ENCODE peak calls at places on chromosomes 13 and 19, in six cellular contexts. J, N, P, W, D and A are unnamed samples. For H3K4me1, the result is how much of the 10 kb centered on the place peaks cover.

GRCh38 chr19:7994923-7995682 is 10.3 kb downstream of the ELAVL1 start:
- DNase-seq in J (no peak), N (no peak), P (no peak), W (no peak), D (no peak), A (no peak)

GRCh38 chr13:100633461-100633860 is 41.1 kb downstream of the TMTC4 start:
- DNase-seq in J (peak), N (no peak), P (no peak), W (no peak), D (no peak), A (no peak)

GRCh38 chr19:46904114-46905060 is 43.6 kb downstream of the ARHGAP35 start:
- DNase-seq in J (no peak), N (no peak), P (no peak), W (peak), D (no peak), A (no peak)

GRCh38 chr13:46172531-46172991 is 9.4 kb downstream of the LCP1 start:
- DNase-seq in J (no peak), N (no peak), P (no peak), W (no peak), D (no peak), A (peak)

GRCh38 chr13:70370924-70371323 is 262.7 kb upstream of the KLHL1 start:
- DNase-seq in J (no peak), N (no peak), P (no peak), W (no peak), D (no peak), A (no peak)

GRCh38 chr19:1250374-1251232 is 2.2 kb downstream of the MIDN start:
- DNase-seq in J (peak), N (no peak), P (peak), W (peak), D (no peak), A (peak)

GRCh38 chr13:110444226-110444653 is 117.3 kb downstream of the RAB20 start:
- DNase-seq in J (no peak), N (no peak), P (no peak), W (peak), D (no peak), A (no peak)

GRCh38 chr19:3733549-3734309 is 25.5 kb downstream of the TJP3 start:
- DNase-seq in J (no peak), N (no peak), P (no peak), W (no peak), D (no peak), A (no peak)

GRCh38 chr19:55831846-55832245 is at the start of gene NLRP11:
- DNase-seq in J (no peak), N (no peak), P (no peak), W (no peak), D (no peak), A (no peak)

GRCh38 chr13:99182439-99182838 is 18.2 kb upstream of the UBAC2 start:
- DNase-seq in J (no peak), N (no peak), P (no peak), W (no peak), D (no peak), A (no peak)

GRCh38 chr13:79485014-79485441 is 4.1 kb downstream of the NDFIP2 start:
- DNase-seq in J (peak), N (peak), P (no peak), W (no peak), D (no peak), A (peak)

GRCh38 chr19:29840066-29840950 is 28.5 kb downstream of the CCNE1 start:
- DNase-seq in J (no peak), N (no peak), P (no peak), W (no peak), D (no peak), A (no peak)

GRCh38 chr19:18862976-18863842 is 31.4 kb downstream of the UPF1 start:
- DNase-seq in J (no peak), N (no peak), P (peak), W (no peak), D (no peak), A (no peak)

GRCh38 chr13:99796175-99796819 is 175.3 kb downstream of the ZIC5 start:
- DNase-seq in J (peak), N (no peak), P (no peak), W (no peak), D (peak), A (no peak)

GRCh38 chr19:38840583-38840968 is 9.0 kb upstream of the ECH1 start:
- DNase-seq in J (no peak), N (no peak), P (no peak), W (no peak), D (no peak), A (no peak)

GRCh38 chr19:38838986-38839761 is 7.6 kb upstream of the ECH1 start:
- DNase-seq in J (no peak), N (no peak), P (no peak), W (no peak), D (no peak), A (no peak)

GRCh38 chr19:38841180-38841766 is 8.5 kb downstream of the HNRNPL start:
- DNase-seq in J (no peak), N (no peak), P (no peak), W (no peak), D (no peak), A (no peak)

GRCh38 chr19:38838208-38838985 is 6.8 kb upstream of the ECH1 start:
- DNase-seq in J (no peak), N (peak), P (no peak), W (no peak), D (no peak), A (no peak)

DNA sequence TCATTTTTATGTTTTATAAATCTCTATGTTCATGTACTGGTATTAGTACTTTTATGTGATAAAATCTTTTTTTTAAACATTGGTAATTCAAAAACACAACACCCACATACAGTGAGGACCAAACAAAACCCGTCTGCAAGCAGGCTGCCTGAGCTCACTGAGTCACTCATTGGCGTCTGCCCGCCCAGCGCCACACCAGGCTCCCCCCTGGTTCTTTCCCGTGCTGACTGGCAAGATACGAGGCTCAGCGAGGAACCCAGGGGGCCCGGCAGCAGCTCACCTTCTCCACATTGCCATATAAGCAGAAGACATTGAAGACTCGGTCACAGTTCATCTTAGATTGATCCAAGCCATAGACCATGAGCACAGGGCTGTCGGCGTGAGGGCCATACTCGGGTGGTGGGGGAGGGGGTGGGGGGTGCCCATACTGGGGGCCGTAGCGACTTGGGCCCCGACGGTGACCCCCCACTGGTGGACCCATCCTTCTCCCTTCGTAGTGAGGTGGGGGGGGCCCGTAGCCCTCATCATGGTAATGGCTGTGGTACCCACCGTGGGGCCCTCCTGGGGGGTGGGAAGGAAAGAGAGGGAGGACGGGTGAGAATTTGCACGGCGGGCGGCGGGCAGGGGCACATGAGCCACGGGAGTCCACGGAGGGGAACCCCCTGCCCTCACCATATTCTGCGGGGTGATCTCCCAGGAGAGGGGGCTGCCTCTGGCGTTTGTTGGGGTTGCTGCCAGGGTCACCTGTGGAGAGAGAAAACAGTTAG is 8.4 kb upstream of the ECH1 start:
- DNase-seq in J (no peak), N (no peak), P (no peak), W (no peak), D (no peak), A (no peak)
- H3K27ac ChIP-seq in J (peak), N (peak), P (no peak), W (no peak), D (no peak), A (no peak)

GRCh38 chr13:23504188-23504587 is 66.0 kb upstream of the TNFRSF19 start:
- DNase-seq in J (no peak), N (no peak), P (no peak), W (no peak), D (no peak), A (no peak)

GRCh38 chr13:23496255-23496654 is 62.8 kb upstream of the SACS start:
- DNase-seq in J (no peak), N (no peak), P (no peak), W (no peak), D (no peak), A (no peak)

GRCh38 chr13:23505007-23505406 is 65.2 kb upstream of the TNFRSF19 start:
- DNase-seq in J (no peak), N (no peak), P (no peak), W (no peak), D (no peak), A (no peak)

GRCh38 chr13:23497186-23497585 is 63.7 kb upstream of the SACS start:
- DNase-seq in J (no peak), N (no peak), P (no peak), W (no peak), D (no peak), A (no peak)

GRCh38 chr13:23500858-23501257 is 67.4 kb upstream of the SACS start:
- DNase-seq in J (no peak), N (no peak), P (no peak), W (no peak), D (peak), A (no peak)
- TF ChIP-seq EP300 in J (no peak), N (no peak), P (no peak), W (no peak), D (no peak), A (no peak)

GRCh38 chr13:27425918-27426630 is 1.7 kb downstream of the GTF3A start:
- DNase-seq in J (peak), N (peak), P (no peak), W (peak), D (peak), A (peak)
- H3K4me1 ChIP-seq in J (half or more), N (half or more), P (under half), W (under half), D (under half), A (under half)

DNA sequence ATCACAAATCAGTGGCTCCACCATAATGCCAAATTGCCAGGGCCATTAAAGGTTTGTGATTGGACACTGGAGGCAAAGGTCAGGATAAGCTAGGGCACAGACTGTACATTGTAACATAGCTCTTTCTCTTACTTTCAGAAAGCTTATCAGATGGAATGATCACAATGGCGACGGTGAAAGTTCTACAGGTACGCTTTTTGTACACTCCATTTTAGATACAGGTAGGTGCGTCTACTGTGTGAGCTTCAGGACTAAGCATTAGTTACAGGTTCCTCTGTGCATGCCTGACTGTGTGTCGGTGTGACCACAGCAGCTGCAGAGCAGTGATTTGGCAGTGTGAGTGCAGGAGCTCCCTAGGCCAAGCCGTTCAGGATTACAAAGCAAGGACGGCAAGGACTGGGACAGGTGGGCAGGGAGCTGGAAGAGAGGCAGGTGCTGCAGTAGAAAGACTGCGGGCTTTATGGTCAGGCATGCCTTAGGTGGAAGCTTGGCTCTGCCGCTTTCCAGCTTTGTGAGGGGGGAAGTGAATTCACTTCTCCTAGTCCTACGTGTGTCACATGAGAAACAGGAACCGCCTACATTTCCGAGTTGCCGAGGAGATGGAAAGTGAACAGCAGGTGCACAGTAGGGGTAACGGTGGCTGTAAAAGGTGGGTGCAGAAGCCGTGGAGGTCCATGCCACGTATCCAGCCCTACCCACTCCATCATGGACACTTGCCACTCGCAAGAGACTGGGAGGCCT is 49.6 kb downstream of the MRPL57 start:
- DNase-seq in J (no peak), N (no peak), P (no peak), W (no peak), D (peak), A (no peak)
- H3K27ac ChIP-seq in J (no peak), N (no peak), P (no peak), W (no peak), D (no peak), A (no peak)

GRCh38 chr13:76860706-76861105 is 25.5 kb downstream of the KCTD12 start:
- DNase-seq in J (no peak), N (no peak), P (no peak), W (no peak), D (no peak), A (no peak)
- TF ChIP-seq EP300 in J (no peak), N (no peak), P (no peak), W (no peak), D (no peak), A (no peak)

DNA sequence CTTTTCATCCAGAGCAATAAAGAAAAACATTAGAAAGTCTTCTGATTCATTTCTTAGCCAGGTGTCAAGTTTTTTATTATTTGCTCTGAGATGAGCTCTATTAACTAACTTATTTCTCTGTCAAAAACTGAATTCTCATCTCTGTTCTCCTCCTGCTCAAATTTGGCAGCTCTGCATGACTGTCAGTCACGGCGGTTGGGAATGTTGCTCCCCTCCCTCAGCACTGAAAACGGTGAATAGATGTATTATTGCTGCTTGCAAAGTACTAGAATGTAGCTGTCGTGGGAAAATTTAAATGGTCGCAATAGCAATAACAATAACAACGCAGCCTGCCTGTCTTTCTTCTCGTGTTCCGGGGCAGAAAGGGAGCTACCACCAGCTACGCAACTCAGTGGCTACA is 125.7 kb upstream of the FRY start:
- DNase-seq in J (no peak), N (no peak), P (no peak), W (no peak), D (no peak), A (no peak)
- H3K4me1 ChIP-seq in J (under half), N (under half), P (under half), W (under half), D (under half), A (under half)

GRCh38 chr19:49870309-49870901 is 3.0 kb upstream of the PNKP start:
- DNase-seq in J (no peak), N (no peak), P (peak), W (peak), D (no peak), A (no peak)

GRCh38 chr19:49866933-49867782 is at the start of gene PNKP:
- DNase-seq in J (peak), N (peak), P (peak), W (peak), D (peak), A (peak)

GRCh38 chr19:49871349-49871985 is 4.1 kb upstream of the PNKP start:
- DNase-seq in J (no peak), N (no peak), P (no peak), W (peak), D (no peak), A (no peak)

GRCh38 chr19:49869484-49870308 is 2.3 kb upstream of the PNKP start:
- DNase-seq in J (peak), N (peak), P (peak), W (peak), D (peak), A (peak)

GRCh38 chr19:49869009-49869483 is 1.7 kb upstream of the PNKP start:
- DNase-seq in J (no peak), N (no peak), P (peak), W (no peak), D (no peak), A (no peak)
- H3K27ac ChIP-seq in J (peak), N (peak), P (peak), W (peak), D (peak), A (peak)

DNA sequence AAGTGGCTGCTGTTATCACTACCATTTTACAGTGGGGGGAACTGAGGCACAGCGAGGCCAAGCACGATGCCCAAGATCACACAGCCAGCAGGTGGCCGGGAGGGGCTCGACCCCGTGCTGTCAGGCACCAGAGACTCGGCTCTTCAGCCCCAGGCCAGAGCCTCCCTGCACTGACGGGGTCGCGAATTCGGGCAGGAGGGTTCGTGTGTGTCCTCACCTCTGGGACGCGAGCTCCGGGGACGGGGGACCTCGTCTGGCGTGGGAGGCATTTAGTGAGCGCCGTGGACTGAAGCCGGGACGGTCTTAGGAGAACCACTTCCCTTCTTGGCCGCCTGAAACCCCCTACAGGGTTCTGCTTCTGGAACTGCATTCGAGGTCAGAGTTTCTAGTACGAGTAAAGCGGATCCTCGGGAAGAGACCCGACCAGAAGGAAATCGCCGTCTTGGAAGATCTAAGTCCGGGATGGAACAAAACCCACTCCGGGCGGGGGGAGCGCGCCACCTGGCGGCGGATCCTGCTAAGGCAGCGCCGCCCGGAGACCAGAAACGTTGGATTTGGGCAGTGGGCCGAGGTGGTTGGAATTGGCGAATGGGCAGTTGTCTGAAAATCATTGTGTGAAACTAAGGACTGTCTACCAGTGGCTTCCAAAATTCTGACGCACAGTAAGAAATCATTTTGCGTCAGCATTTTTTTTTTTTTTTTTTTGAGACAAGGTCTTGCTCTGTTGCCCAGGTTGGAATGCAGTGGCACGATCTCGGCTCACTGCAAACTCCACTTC is 21.2 kb downstream of the ZNF114 start:
- DNase-seq in J (no peak), N (peak), P (peak), W (peak), D (no peak), A (peak)
- TF ChIP-seq EP300 in J (no peak), N (no peak), P (no peak), W (no peak), D (no peak), A (no peak)